ENCODE peak calls at places on chromosomes 3 and 15, in five cellular contexts. W is HEK293T, L is HepG2, K is GM12878, Z is H1. A is an unnamed sample.

GRCh38 chr15:48462688-48463087 is 131.5 kb downstream of the DUT start:
- DNase-seq in L (no peak), W (no peak), K (no peak), Z (no peak), A (no peak)

GRCh38 chr3:10985181-10985580 is 7.4 kb upstream of the SLC6A1 start:
- DNase-seq in Z (no peak), W (no peak), K (no peak), L (no peak), A (no peak)

GRCh38 chr3:73601476-73601875 is 23.3 kb downstream of the PDZRN3 start:
- DNase-seq in L (no peak), W (no peak), K (no peak), Z (no peak), A (no peak)

GRCh38 chr3:54600441-54601204 is 327.2 kb downstream of the LRTM1 start:
- DNase-seq in K (no peak), W (no peak), L (no peak), Z (no peak), A (no peak)

GRCh38 chr3:73029321-73029796 is 32.1 kb upstream of the EBLN2 start:
- DNase-seq in L (peak), W (no peak), K (no peak), Z (no peak), A (no peak)

GRCh38 chr3:154872089-154872488 is 208.0 kb upstream of the MME start:
- DNase-seq in Z (no peak), L (no peak), W (no peak), K (no peak), A (no peak)

GRCh38 chr3:29071077-29071634 is 209.7 kb upstream of the RBMS3 start:
- DNase-seq in W (no peak), Z (no peak), K (no peak), L (no peak), A (no peak)

GRCh38 chr15:76251717-76252116 is 59.6 kb downstream of the ETFA start:
- DNase-seq in L (no peak), Z (no peak), W (no peak), K (no peak), A (no peak)

GRCh38 chr15:90451215-90451850 is 63.3 kb downstream of the IQGAP1 start:
- DNase-seq in Z (peak), K (no peak), W (peak), L (no peak), A (peak)

GRCh38 chr3:127342735-127343134 is 54.9 kb upstream of the PRR20G start:
- DNase-seq in K (no peak), L (no peak), Z (no peak), W (no peak), A (peak)

GRCh38 chr3:54427951-54428871 is 305.9 kb downstream of the CACNA2D3 start:
- DNase-seq in W (peak), K (peak), Z (peak), L (peak), A (peak)

GRCh38 chr3:100002599-100003350 is 111.5 kb downstream of the FILIP1L start:
- DNase-seq in Z (no peak), L (peak), K (no peak), W (no peak), A (no peak)

GRCh38 chr3:171827836-171828458 is 15.2 kb upstream of the TMEM212 start:
- DNase-seq in L (no peak), Z (no peak), K (no peak), W (no peak), A (no peak)

GRCh38 chr15:52262364-52262763 is 33.2 kb downstream of the MYO5C start:
- DNase-seq in L (no peak), W (no peak), K (no peak), Z (no peak), A (no peak)

DNA sequence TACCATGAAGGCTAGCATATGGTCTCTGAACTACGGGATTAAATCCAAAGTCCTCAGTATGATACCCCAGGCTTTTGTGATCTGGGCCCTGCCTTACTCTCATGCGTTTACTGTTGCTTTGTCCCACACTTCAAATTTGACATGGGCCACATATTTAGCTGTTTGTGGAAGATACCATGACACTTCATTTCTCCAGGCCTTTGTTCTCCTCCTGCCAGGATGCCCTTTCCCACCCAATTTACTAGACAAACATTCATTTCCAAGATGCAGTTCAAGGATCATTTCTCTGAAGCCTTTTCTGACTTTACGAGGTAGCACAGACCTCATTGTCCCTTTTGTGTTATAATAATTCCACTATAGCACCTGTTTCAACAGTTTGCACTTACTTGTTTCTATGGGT is 2.2 kb upstream of the OXSM start:
- DNase-seq in K (no peak), W (no peak), Z (no peak), L (no peak), A (no peak)
- TF ChIP-seq SUZ12 in K (no peak), W (no peak), Z (no peak), L (no peak), A (no peak)

GRCh38 chr3:13420817-13421755 is 964 bp upstream of the NUP210 start:
- DNase-seq in Z (no peak), W (no peak), K (peak), L (no peak), A (no peak)
- TF ChIP-seq SUZ12 in Z (no peak), W (no peak), K (no peak), L (no peak), A (no peak)

DNA sequence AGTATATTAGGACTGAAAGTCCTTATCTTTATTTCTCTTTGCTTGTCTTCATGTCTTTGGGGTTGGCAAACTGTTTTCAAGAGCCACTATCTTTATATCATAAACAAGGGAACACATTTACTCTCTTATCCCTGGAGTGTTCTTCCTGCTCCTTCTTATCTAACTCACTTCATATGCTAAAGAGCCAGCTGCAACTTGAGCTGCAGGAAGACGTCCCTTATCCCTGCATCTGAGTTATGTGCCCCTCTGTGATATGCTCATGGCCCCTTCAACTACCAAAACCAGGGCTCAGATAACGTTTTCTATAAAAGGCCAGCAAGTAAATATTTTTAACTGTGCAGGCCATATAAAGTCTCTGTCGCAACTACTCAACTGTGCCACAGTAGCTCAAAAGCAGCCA is 137.0 kb upstream of the CRBN start:
- DNase-seq in K (no peak), Z (no peak), L (no peak), W (no peak), A (no peak)
- TF ChIP-seq SUZ12 in K (no peak), Z (no peak), L (no peak), W (no peak), A (no peak)

GRCh38 chr3:87997966-87998365 is 60.8 kb downstream of the CGGBP1 start:
- DNase-seq in W (no peak), K (no peak), L (no peak), Z (no peak), A (no peak)

GRCh38 chr3:88002448-88002847 is 56.4 kb downstream of the CGGBP1 start:
- DNase-seq in Z (no peak), K (no peak), W (no peak), L (no peak), A (no peak)

GRCh38 chr3:88005066-88005465 is 53.7 kb downstream of the CGGBP1 start:
- DNase-seq in Z (no peak), K (no peak), W (no peak), L (no peak), A (no peak)

GRCh38 chr3:88000853-88001252 is 58.0 kb downstream of the CGGBP1 start:
- DNase-seq in K (no peak), Z (no peak), W (no peak), L (no peak), A (no peak)

DNA sequence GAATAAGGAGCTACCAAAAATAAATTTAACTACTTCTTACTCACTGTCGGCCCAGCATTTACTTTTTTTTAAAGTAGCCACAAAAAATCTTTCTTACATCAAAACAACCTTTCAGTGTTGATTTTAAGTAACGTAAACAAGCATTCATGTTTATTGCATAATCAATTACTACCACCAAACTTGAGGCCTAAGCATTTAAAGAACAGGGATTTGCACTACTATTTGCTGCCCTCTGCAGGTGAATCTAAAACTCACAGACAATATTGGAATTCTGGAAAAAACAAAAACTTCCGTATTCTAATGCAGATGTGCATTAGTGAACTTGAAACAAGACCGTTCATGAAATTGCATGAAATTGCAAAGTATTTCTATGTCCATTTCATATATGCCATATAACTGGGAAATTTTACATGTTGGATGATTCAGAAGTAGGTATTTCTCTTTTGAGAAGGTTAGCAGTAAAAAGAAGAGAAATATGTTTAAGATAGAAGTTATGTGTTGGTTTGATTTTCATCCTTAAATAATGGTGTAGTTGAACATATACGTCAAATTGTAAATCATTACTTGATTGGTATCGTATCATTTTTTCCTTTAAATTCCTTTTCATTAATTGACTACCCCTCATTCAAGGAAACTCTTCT is 55.6 kb downstream of the CGGBP1 start:
- DNase-seq in L (peak), Z (no peak), K (no peak), W (peak), A (peak)
- TF ChIP-seq SUZ12 in L (no peak), Z (no peak), K (no peak), W (no peak), A (no peak)